ENCODE peak calls at places on chromosomes 1 and 21, in four cellular contexts. O is type B pancreatic cell, S is stomach, P is left ventricle myocardium inferior. A is an unnamed sample.

GRCh38 chr1:230069813-230070212 is 2.8 kb downstream of the GALNT2 start:
- DNase-seq in O (no peak), S (no peak), P (no peak), A (no peak)

GRCh38 chr1:83026745-83027144 is 972.2 kb downstream of the TTLL7 start:
- DNase-seq in O (no peak), S (no peak), P (no peak), A (no peak)

GRCh38 chr1:150127868-150128267 is 21.8 kb upstream of the PLEKHO1 start:
- DNase-seq in O (no peak), S (no peak), P (no peak), A (no peak)

GRCh38 chr21:34788879-34789278 is 120.1 kb downstream of the CLIC6 start:
- DNase-seq in O (no peak), S (no peak), P (no peak), A (no peak)

GRCh38 chr1:48619529-48619928 is 147.5 kb upstream of the SPATA6 start:
- DNase-seq in O (no peak), S (peak), P (no peak), A (no peak)

GRCh38 chr1:171595324-171595723 is 26.7 kb upstream of the MYOCOS start:
- DNase-seq in O (no peak), S (no peak), P (no peak), A (no peak)

GRCh38 chr1:201899683-201900429 is 11.2 kb downstream of the SHISA4 start:
- DNase-seq in O (no peak), S (no peak), P (no peak), A (no peak)

GRCh38 chr1:156551866-156552265 is 20.5 kb downstream of the IQGAP3 start:
- DNase-seq in O (no peak), S (no peak), P (no peak), A (no peak)

GRCh38 chr1:223203694-223204093 is 60.6 kb upstream of the TLR5 start:
- DNase-seq in O (no peak), S (no peak), P (no peak), A (no peak)

GRCh38 chr1:20057886-20058420 is 12.0 kb upstream of the PLA2G5 start:
- DNase-seq in O (no peak), S (no peak), P (no peak), A (no peak)

GRCh38 chr1:185257947-185258203 is 59.2 kb downstream of the IVNS1ABP start:
- DNase-seq in O (no peak), S (no peak), P (no peak), A (no peak)

GRCh38 chr1:41502912-41503311 is 18.4 kb upstream of the EDN2 start:
- DNase-seq in O (no peak), S (no peak), P (no peak), A (no peak)

GRCh38 chr1:101081496-101082282 is 56.1 kb upstream of the DPH5 start:
- DNase-seq in O (no peak), S (no peak), P (no peak), A (no peak)

DNA sequence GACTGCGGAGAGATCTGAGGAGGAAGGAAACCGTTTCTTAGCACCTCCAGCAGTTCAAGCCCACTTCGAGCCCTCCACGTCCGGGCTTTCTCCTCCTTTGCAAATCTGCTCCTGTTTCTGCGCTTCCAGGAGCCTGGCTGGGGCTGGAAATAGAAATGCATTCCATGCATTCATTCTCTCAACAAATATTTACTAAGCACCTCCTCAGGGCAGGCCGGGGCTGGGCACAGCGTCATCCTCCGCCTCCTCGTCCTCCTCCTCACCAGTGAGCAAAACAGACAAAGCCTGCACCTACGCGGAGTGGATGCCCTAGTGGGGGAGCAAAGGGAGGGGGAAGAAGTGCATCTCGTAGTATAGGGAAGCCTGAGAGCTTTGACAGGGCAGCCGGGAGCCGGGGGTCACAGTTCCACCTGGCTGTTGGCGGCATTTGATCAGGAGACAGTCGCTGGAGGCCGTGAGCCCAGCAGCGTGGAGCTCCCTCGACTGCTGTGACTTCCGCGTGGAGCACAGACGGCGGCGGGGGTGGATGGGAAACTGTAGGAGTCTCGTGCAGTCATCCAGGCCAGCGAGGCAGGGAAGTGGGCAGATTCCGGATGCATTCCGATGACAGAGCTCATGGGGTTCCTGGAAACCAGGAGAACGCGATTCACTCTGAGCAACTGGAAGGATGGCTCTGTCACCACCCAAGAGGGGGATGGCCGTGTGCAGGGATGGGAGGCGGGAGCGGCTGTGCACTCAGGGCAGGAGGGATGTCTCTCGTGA is 93.4 kb downstream of the SIK1 start:
- DNase-seq in O (no peak), S (peak), P (peak), A (peak)
- TF ChIP-seq CTCF in O (no peak), S (no peak), P (no peak), A (no peak)

GRCh38 chr1:26571381-26571780 is 41.8 kb downstream of the RPS6KA1 start:
- DNase-seq in O (no peak), S (no peak), P (no peak), A (no peak)

GRCh38 chr1:26575350-26575747 is 45.8 kb downstream of the RPS6KA1 start:
- DNase-seq in O (no peak), S (no peak), P (no peak), A (no peak)

GRCh38 chr1:26570287-26570686 is 40.7 kb downstream of the RPS6KA1 start:
- DNase-seq in O (no peak), S (no peak), P (no peak), A (no peak)

GRCh38 chr1:26574690-26575349 is 45.3 kb downstream of the RPS6KA1 start:
- DNase-seq in O (no peak), S (no peak), P (no peak), A (peak)

GRCh38 chr1:26574018-26574417 is 44.5 kb downstream of the RPS6KA1 start:
- DNase-seq in O (no peak), S (no peak), P (no peak), A (no peak)
- TF ChIP-seq CTCF in O (no peak), S (no peak), P (no peak), A (no peak)

GRCh38 chr1:8717148-8717547 is 100.3 kb downstream of the RERE start:
- DNase-seq in O (no peak), S (no peak), P (no peak), A (no peak)

GRCh38 chr1:8720347-8720746 is 97.1 kb downstream of the RERE start:
- DNase-seq in O (no peak), S (no peak), P (no peak), A (no peak)

GRCh38 chr1:8721681-8722324 is 95.6 kb downstream of the RERE start:
- DNase-seq in O (no peak), S (no peak), P (no peak), A (no peak)

GRCh38 chr1:8716238-8716637 is 101.2 kb downstream of the RERE start:
- DNase-seq in O (no peak), S (no peak), P (no peak), A (no peak)

GRCh38 chr1:8718878-8719361 is 98.5 kb downstream of the RERE start:
- DNase-seq in O (no peak), S (no peak), P (no peak), A (no peak)
- TF ChIP-seq CTCF in O (peak), S (no peak), P (peak), A (peak)

DNA sequence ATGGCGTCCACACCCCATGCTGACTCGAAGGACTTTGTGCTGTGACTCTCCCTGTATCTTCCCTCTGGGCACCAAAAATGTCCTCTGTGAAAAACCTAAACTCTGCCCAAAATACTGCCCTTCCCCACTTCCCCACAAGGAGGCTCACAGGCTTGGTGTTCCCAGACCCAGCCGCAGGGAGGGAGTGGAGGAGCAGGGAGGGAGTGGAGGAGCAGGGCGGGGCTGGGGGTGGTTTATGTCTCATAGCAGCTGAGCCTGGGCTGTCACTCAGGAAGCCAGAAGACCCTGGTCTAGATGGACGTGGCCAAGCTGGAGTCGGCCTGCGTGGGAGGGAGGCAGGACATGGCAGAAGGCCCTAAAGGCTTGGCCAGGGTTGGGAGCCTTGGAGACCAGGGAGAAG is 461.7 kb downstream of the PTPRU start:
- DNase-seq in O (no peak), S (no peak), P (no peak), A (no peak)
- TF ChIP-seq CTCF in O (peak), S (no peak), P (peak), A (peak)

GRCh38 chr1:215583185-215583692 is 16.1 kb downstream of the KCTD3 start:
- DNase-seq in O (no peak), S (peak), P (no peak), A (no peak)
- TF ChIP-seq CTCF in O (no peak), S (no peak), P (no peak), A (no peak)

GRCh38 chr1:154663656-154664055 is 55.7 kb upstream of the ADAR start:
- DNase-seq in O (no peak), S (no peak), P (no peak), A (no peak)
- TF ChIP-seq CTCF in O (no peak), S (no peak), P (peak), A (no peak)

DNA sequence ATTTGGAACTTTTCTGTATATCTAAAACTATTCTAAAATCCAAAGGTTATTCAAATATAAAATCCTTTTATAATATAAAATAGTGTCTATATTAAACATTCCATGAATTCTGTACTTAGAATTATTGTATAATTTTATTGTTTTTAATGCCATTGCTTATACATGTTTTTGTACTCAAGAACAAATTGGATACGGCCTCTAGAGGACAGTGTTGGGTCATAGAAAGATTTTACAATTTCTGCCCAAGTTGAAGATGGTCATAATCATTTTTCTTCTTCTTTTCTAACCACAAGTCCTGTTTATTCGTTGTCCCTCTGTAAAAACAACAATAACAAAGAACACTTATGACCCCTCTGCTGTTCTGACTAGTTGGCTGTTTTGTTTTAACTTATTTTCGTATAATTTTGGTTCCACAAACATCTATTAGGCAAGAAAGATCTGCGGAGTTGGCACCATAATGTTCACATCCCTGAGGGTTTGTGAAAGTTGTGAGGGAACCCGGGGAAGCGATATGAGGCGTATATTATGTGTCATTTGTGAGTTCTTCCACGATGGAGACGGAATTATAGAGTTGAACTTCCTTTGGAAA is 75.7 kb upstream of the KIF26B start:
- DNase-seq in O (no peak), S (no peak), P (no peak), A (peak)
- TF ChIP-seq CTCF in O (peak), S (no peak), P (peak), A (peak)